ENCODE peak calls at places on chromosomes 16 and 17, in five cellular contexts. Z is stimulated activated naive B cell treated with anti-CD40 and anti-IgM and Interleukin-4, amounts not matched to agents 10 μg/mL and 1 μg/mL and 100 μg/mL, for 72 hours; O is endodermal cell; G is EL; C is iPS-NIHi11. W is an unnamed sample.

GRCh38 chr17:9252525-9252924 is 231.2 kb downstream of the NTN1 start:
- DNase-seq in Z (no peak), O (no peak), G (no peak), C (no peak), W (no peak)

GRCh38 chr16:77469639-77470038 is 34.8 kb upstream of the ADAMTS18 start:
- DNase-seq in Z (no peak), O (no peak), G (no peak), C (no peak), W (no peak)

GRCh38 chr16:66278111-66278531 is 88.4 kb upstream of the CDH5 start:
- DNase-seq in Z (no peak), O (peak), G (no peak), C (no peak), W (no peak)

GRCh38 chr17:41773190-41773588 is 13.3 kb downstream of the JUP start:
- DNase-seq in Z (no peak), O (peak), G (peak), C (peak), W (peak)

GRCh38 chr17:40909351-40909750 is 24.3 kb upstream of the KRT20 start:
- DNase-seq in Z (peak), O (peak), G (peak), C (peak), W (peak)

GRCh38 chr17:50146230-50146926 is 4.1 kb downstream of the PPP1R9B start:
- DNase-seq in Z (no peak), O (no peak), G (no peak), C (no peak), W (no peak)

GRCh38 chr17:19411641-19412040 is 609 bp downstream of the RNF112 start:
- DNase-seq in Z (no peak), O (peak), G (no peak), C (no peak), W (no peak)

GRCh38 chr17:57255776-57256681 is at the start of gene MSI2:
- DNase-seq in Z (peak), O (peak), G (peak), C (peak), W (peak)

GRCh38 chr17:31250229-31250628 is 46.8 kb downstream of the OMG start:
- DNase-seq in Z (no peak), O (no peak), G (no peak), C (no peak), W (no peak)

GRCh38 chr16:20318437-20318836 is 8.9 kb downstream of the GP2 start:
- DNase-seq in Z (no peak), O (no peak), G (no peak), C (no peak), W (no peak)

GRCh38 chr17:19867094-19867653 is 562 bp downstream of the ULK2 start:
- DNase-seq in Z (peak), O (peak), G (peak), C (peak), W (peak)